ENCODE peak calls at places on chromosome 13, in four cellular contexts. W is breast epithelium, G is IMR-90, A is colonic mucosa. Z is an unnamed sample.

GRCh38 chr13:50334944-50335343 is 319.7 kb downstream of the KCNRG start:
- DNase-seq in W (no peak), G (peak; percentile 56), A (no peak), Z (peak; percentile 87)

GRCh38 chr13:76994281-76994680 is 2.4 kb downstream of the CLN5 start:
- DNase-seq in W (no peak), G (no peak), A (no peak), Z (no peak)

GRCh38 chr13:38398810-38399493 is 49.3 kb downstream of the UFM1 start:
- DNase-seq in W (no peak), G (peak; percentile 39), A (no peak), Z (no peak)

GRCh38 chr13:79604752-79605151 is 123.8 kb downstream of the NDFIP2 start:
- DNase-seq in W (no peak), G (no peak), A (no peak), Z (no peak)

GRCh38 chr13:109782066-109782822 is 4.1 kb downstream of the IRS2 start:
- DNase-seq in W (no peak), G (no peak), A (no peak), Z (no peak)

GRCh38 chr13:103615778-103616177 is 549.6 kb upstream of the SLC10A2 start:
- DNase-seq in W (no peak), G (no peak), A (no peak), Z (no peak)

GRCh38 chr13:29483211-29483610 is 112.3 kb downstream of the SLC7A1 start:
- DNase-seq in W (peak; percentile 51), G (no peak), A (no peak), Z (no peak)

GRCh38 chr13:33303885-33304284 is 18.3 kb upstream of the STARD13 start:
- DNase-seq in W (no peak), G (peak; percentile 77), A (no peak), Z (no peak)

GRCh38 chr13:47564041-47564440 is 437.0 kb downstream of the SUCLA2 start:
- DNase-seq in W (no peak), G (no peak), A (no peak), Z (no peak)

GRCh38 chr13:88979465-88980180 is 1308.5 kb downstream of the SLITRK5 start:
- DNase-seq in W (no peak), G (no peak), A (no peak), Z (no peak)

GRCh38 chr13:47112205-47112896 is 215.5 kb upstream of the HTR2A start:
- DNase-seq in W (no peak), G (no peak), A (no peak), Z (no peak)

GRCh38 chr13:64305246-64305645 is 2889.6 kb upstream of the PCDH20 start:
- DNase-seq in W (no peak), G (peak; percentile 58), A (no peak), Z (no peak)

GRCh38 chr13:63696055-63696454 is 2280.4 kb upstream of the PCDH20 start:
- DNase-seq in W (no peak), G (peak; percentile 93), A (no peak), Z (no peak)

GRCh38 chr13:40591091-40591490 is 75.3 kb downstream of the FOXO1 start:
- DNase-seq in W (no peak), G (no peak), A (no peak), Z (no peak)

GRCh38 chr13:40589285-40590109 is 76.9 kb downstream of the FOXO1 start:
- DNase-seq in W (no peak), G (no peak), A (no peak), Z (no peak)

GRCh38 chr13:40592035-40592434 is 74.4 kb downstream of the FOXO1 start:
- DNase-seq in W (no peak), G (no peak), A (no peak), Z (no peak)

GRCh38 chr13:40588101-40588500 is 78.3 kb downstream of the FOXO1 start:
- DNase-seq in W (no peak), G (no peak), A (no peak), Z (no peak)

GRCh38 chr13:40590112-40590862 is 76.2 kb downstream of the FOXO1 start:
- DNase-seq in W (no peak), G (no peak), A (no peak), Z (no peak)
- H3K4me1 ChIP-seq in W (peaks cover 11% of the 10 kb centered on the region), G (no peaks in the 10 kb centered on the region), A (peaks cover 4% of the 10 kb centered on the region), Z (peaks cover 40% of the 10 kb centered on the region)

GRCh38 chr13:72405441-72405840 is 322.0 kb downstream of the MZT1 start:
- DNase-seq in W (no peak), G (no peak), A (no peak), Z (no peak)

GRCh38 chr13:72403396-72404010 is 323.9 kb downstream of the MZT1 start:
- DNase-seq in W (no peak), G (no peak), A (no peak), Z (no peak)

GRCh38 chr13:72399351-72399750 is 328.1 kb downstream of the MZT1 start:
- DNase-seq in W (no peak), G (no peak), A (no peak), Z (no peak)

GRCh38 chr13:72397265-72397664 is 330.2 kb downstream of the MZT1 start:
- DNase-seq in W (no peak), G (no peak), A (no peak), Z (no peak)

DNA sequence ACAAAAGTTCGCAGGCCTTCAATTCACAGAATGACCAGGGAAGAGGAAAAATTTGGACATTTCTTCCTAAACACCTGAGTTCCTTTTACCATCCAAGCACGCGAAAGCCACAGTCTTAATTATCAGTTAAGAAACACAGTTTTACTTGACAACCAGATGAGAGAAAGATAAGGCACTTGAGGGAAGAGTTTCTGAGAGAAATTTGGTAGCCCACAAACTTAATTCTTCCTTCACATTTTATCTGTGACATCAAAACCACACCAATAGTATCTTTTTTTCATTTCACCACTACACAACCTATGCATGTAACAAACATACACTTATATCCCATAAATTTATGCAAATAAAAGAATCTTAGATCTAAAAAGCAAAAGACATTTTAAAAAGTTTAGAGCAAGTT is 326.6 kb downstream of the MZT1 start:
- DNase-seq in W (no peak), G (no peak), A (no peak), Z (no peak)
- H3K4me3 ChIP-seq in W (no peak overlapping the region), G (no peak overlapping the region), A (no peak overlapping the region), Z (no peak overlapping the region)

GRCh38 chr13:112449545-112449930 is 73.4 kb downstream of the SPACA7 start:
- DNase-seq in W (no peak), G (no peak), A (peak; percentile 4), Z (no peak)
- H3K4me1 ChIP-seq in W (no peaks in the 10 kb centered on the region), G (no peaks in the 10 kb centered on the region), A (no peaks in the 10 kb centered on the region), Z (peaks cover 19% of the 10 kb centered on the region)

DNA sequence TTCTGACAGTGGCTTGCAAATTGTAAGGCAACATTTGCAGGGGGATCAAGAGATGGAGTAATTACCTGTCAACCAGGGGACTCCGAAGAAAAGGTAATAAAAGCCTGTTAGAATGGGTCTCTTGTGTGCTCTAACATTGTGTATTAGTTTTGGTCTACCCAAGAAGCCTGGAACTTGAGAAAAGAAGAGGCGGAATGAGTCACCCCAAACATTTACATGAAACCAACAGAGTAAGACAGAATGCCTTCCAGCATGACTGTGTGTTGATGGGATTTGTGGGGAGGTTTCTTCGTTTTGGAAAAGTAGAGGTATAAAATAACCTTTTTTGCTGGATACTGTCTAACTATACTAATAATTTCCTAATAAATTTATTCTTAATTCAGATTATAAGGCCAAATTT is 36.7 kb downstream of the ZAR1L start:
- DNase-seq in W (no peak), G (peak; percentile 91), A (no peak), Z (no peak)
- H3K4me3 ChIP-seq in W (no peak overlapping the region), G (no peak overlapping the region), A (no peak overlapping the region), Z (no peak overlapping the region)

GRCh38 chr13:41459754-41460111 is 2.4 kb downstream of the RGCC start:
- DNase-seq in W (no peak), G (no peak), A (no peak), Z (no peak)

GRCh38 chr13:41460930-41461329 is 3.6 kb downstream of the RGCC start:
- DNase-seq in W (no peak), G (no peak), A (no peak), Z (no peak)

GRCh38 chr13:41463823-41464602 is 6.7 kb downstream of the RGCC start:
- DNase-seq in W (no peak), G (no peak), A (no peak), Z (no peak)

GRCh38 chr13:41461527-41462124 is 4.3 kb downstream of the RGCC start:
- DNase-seq in W (no peak), G (no peak), A (no peak), Z (no peak)

DNA sequence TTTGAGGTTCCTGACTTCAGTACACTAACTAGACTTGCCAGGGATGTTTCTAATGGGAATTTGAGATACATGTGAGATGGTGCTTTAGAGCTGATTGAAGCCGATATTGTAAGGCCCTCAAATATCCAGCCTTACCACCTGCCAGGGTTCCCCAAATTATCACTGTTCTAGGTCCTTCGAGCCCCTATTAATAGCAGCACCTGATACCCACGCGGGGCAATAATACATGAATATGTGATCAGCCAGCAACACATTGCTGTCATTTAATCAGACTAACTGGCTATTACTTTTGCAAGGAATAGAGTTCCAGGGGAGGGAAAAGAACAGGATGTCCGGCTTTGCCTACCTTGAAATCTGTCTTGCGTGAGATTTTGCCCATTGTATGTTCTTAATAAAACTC is 5.1 kb downstream of the RGCC start:
- DNase-seq in W (no peak), G (no peak), A (no peak), Z (no peak)
- H3K4me1 ChIP-seq in W (no peaks in the 10 kb centered on the region), G (peaks cover 21% of the 10 kb centered on the region), A (no peaks in the 10 kb centered on the region), Z (no peaks in the 10 kb centered on the region)